ENCODE peak calls at places on chromosomes 7 and 10, in eight cellular contexts. J is GM13977; V is T follicular helper cell; N is esophagus muscularis mucosa; P is aorta; M is mesenteric fat pad; R is CD4-positive, alpha-beta T cell; E is NCI-H748 treated with DMSO at 0.1 percent for 48 hours. K is an unnamed sample.
A peak's percentile ranks its signal among the peaks of the same experiment; 100 is the strongest.

GRCh38 chr10:10500941-10501340 is 516.7 kb upstream of the CELF2 start:
- DNase-seq in J (no peak), V (no peak), N (no peak), P (no peak), M (no peak), R (no peak), E (no peak), K (peak; percentile 36)

GRCh38 chr7:87877641-87878040 is 1.3 kb downstream of the DBF4 start:
- DNase-seq in J (no peak), V (no peak), N (no peak), P (no peak), M (no peak), R (no peak), E (no peak), K (no peak)

GRCh38 chr10:79246606-79247275 is 100.5 kb upstream of the PPIF start:
- DNase-seq in J (no peak), V (no peak), N (no peak), P (peak; percentile 93), M (no peak), R (no peak), E (no peak), K (no peak)

GRCh38 chr7:21346297-21346696 is 81.6 kb upstream of the SP4 start:
- DNase-seq in J (no peak), V (no peak), N (no peak), P (no peak), M (no peak), R (no peak), E (no peak), K (no peak)

GRCh38 chr7:85821926-85822325 is 635.1 kb upstream of the SEMA3D start:
- DNase-seq in J (no peak), V (no peak), N (no peak), P (no peak), M (no peak), R (no peak), E (no peak), K (no peak)

GRCh38 chr7:97024209-97025129 is at the start of gene DLX5:
- DNase-seq in J (peak; percentile 31), V (no peak), N (peak; percentile 89), P (peak; percentile 63), M (peak; percentile 88), R (no peak), E (peak; percentile 97), K (peak; percentile 33)

GRCh38 chr7:156025675-156026074 is 213.4 kb upstream of the SHH start:
- DNase-seq in J (no peak), V (no peak), N (peak; percentile 60), P (no peak), M (no peak), R (no peak), E (no peak), K (no peak)

GRCh38 chr7:76209310-76209709 is 7.6 kb downstream of the SRRM3 start:
- DNase-seq in J (no peak), V (no peak), N (no peak), P (no peak), M (no peak), R (no peak), E (no peak), K (no peak)

GRCh38 chr7:50497068-50497642 is 47.0 kb upstream of the FIGNL1 start:
- DNase-seq in J (no peak), V (no peak), N (peak; percentile 66), P (no peak), M (no peak), R (no peak), E (no peak), K (no peak)

GRCh38 chr7:95501261-95501816 is 15.6 kb downstream of the ASB4 start:
- DNase-seq in J (peak; percentile 17), V (no peak), N (no peak), P (no peak), M (no peak), R (no peak), E (no peak), K (peak; percentile 75)

GRCh38 chr7:106282852-106283251 is 1.9 kb downstream of the NAMPT start:
- DNase-seq in J (no peak), V (no peak), N (no peak), P (no peak), M (no peak), R (no peak), E (no peak), K (no peak)